ENCODE peak calls at places on chromosomes 1 and 21, in four cellular contexts. R is transverse colon, K is ovary, H is mammary epithelial cell. A is an unnamed sample. For H3K4me1, the result is how much of the 10 kb centered on the place peaks cover.

GRCh38 chr1:178513278-178513983 is 522 bp downstream of the TEX35 start:
- DNase-seq in R (peak), K (peak), H (no peak), A (no peak)

GRCh38 chr1:213231795-213232231 is 180.8 kb downstream of the RPS6KC1 start:
- DNase-seq in R (no peak), H (no peak), K (no peak), A (no peak)

GRCh38 chr1:30588311-30589073 is 134.9 kb downstream of the MATN1 start:
- DNase-seq in R (no peak), K (no peak), H (no peak), A (no peak)

GRCh38 chr1:153678519-153679336 is at the start of gene NPR1:
- DNase-seq in R (peak), H (peak), K (peak), A (peak)

GRCh38 chr1:214321686-214322453 is 40.9 kb downstream of the SMYD2 start:
- DNase-seq in R (no peak), K (no peak), H (no peak), A (no peak)

GRCh38 chr21:33265664-33266049 is 510 bp upstream of the IL10RB start:
- DNase-seq in R (peak), K (no peak), H (peak), A (peak)

GRCh38 chr1:51058863-51059262 is 43.2 kb upstream of the C1orf185 start:
- DNase-seq in H (peak), K (no peak), R (peak), A (no peak)

GRCh38 chr1:211476200-211476849 is 15.6 kb downstream of the RD3 start:
- DNase-seq in H (peak), R (peak), K (peak), A (peak)

GRCh38 chr1:36515315-36516138 is 32.8 kb upstream of the CSF3R start:
- DNase-seq in H (no peak), R (no peak), K (no peak), A (no peak)

GRCh38 chr21:17045214-17045835 is 467.5 kb upstream of the CXADR start:
- DNase-seq in R (no peak), H (peak), K (no peak), A (no peak)

GRCh38 chr21:43609501-43610340 is 49.6 kb downstream of the HSF2BP start:
- DNase-seq in H (peak), K (no peak), R (peak), A (no peak)

GRCh38 chr1:169545472-169545871 is 40.8 kb downstream of the F5 start:
- DNase-seq in R (no peak), H (no peak), K (no peak), A (no peak)

GRCh38 chr1:82399093-82399492 is 598.4 kb downstream of the ADGRL2 start:
- DNase-seq in R (no peak), H (no peak), K (no peak), A (no peak)

GRCh38 chr1:21297975-21298374 is 7.7 kb upstream of the ECE1 start:
- DNase-seq in K (no peak), H (no peak), R (peak), A (peak)

GRCh38 chr1:3457910-3458621 is 3.6 kb downstream of the ARHGEF16 start:
- DNase-seq in K (no peak), H (no peak), R (peak), A (no peak)

GRCh38 chr1:16967095-16967567 is 13.3 kb downstream of the MFAP2 start:
- DNase-seq in K (peak), H (peak), R (no peak), A (peak)

GRCh38 chr1:11952455-11953109 is 18.1 kb downstream of the PLOD1 start:
- DNase-seq in H (no peak), K (no peak), R (no peak), A (no peak)

GRCh38 chr1:33018112-33018511 is 18.6 kb downstream of the AK2 start:
- DNase-seq in R (no peak), H (no peak), K (no peak), A (no peak)

DNA sequence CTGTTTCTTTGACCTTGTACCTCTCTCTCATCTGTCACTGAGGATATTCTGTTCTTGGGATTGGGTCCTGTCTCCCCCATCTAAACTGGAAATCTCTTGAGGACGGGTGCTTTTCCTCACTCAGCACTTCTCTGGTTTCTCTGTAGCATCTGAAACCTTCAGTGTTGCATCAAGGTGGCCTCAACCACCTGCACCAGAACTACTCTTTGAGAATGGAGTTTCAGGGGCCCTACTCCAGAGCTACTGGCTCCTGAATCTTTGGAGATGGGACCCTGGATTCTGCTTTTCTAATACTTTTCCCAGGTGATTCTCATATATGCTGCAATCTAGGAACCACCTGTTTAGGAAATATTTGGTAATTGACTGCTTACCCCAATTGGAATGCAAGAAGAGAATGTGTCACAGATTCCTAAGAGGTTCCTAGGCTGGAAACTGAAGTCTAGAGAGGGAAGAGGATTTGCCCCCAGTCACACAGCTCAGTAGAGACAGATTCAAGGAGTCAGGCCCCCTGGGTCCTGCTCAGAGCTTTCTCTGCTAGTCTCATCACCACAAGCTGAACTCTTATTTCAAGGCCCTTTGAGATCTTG is 48.8 kb downstream of the EIF2D start:
- DNase-seq in R (no peak), H (no peak), K (no peak), A (no peak)
- H3K4me1 ChIP-seq in R (under half), H (under half), K (under half), A (under half)

GRCh38 chr1:20068722-20069121 is 1.3 kb upstream of the PLA2G5 start:
- DNase-seq in H (no peak), K (no peak), R (no peak), A (no peak)
- H3K4me3 ChIP-seq in H (no peak), K (no peak), R (no peak), A (no peak)

GRCh38 chr1:225460021-225460736 is 32.3 kb upstream of the LBR start:
- DNase-seq in K (no peak), H (no peak), R (peak), A (peak)

GRCh38 chr1:225462429-225462713 is 34.5 kb upstream of the LBR start:
- DNase-seq in K (no peak), H (no peak), R (no peak), A (no peak)

GRCh38 chr1:225460737-225461532 is 33.1 kb upstream of the LBR start:
- DNase-seq in H (no peak), R (no peak), K (no peak), A (peak)

GRCh38 chr1:225462714-225463574 is 35.1 kb upstream of the LBR start:
- DNase-seq in R (no peak), H (no peak), K (no peak), A (peak)

DNA sequence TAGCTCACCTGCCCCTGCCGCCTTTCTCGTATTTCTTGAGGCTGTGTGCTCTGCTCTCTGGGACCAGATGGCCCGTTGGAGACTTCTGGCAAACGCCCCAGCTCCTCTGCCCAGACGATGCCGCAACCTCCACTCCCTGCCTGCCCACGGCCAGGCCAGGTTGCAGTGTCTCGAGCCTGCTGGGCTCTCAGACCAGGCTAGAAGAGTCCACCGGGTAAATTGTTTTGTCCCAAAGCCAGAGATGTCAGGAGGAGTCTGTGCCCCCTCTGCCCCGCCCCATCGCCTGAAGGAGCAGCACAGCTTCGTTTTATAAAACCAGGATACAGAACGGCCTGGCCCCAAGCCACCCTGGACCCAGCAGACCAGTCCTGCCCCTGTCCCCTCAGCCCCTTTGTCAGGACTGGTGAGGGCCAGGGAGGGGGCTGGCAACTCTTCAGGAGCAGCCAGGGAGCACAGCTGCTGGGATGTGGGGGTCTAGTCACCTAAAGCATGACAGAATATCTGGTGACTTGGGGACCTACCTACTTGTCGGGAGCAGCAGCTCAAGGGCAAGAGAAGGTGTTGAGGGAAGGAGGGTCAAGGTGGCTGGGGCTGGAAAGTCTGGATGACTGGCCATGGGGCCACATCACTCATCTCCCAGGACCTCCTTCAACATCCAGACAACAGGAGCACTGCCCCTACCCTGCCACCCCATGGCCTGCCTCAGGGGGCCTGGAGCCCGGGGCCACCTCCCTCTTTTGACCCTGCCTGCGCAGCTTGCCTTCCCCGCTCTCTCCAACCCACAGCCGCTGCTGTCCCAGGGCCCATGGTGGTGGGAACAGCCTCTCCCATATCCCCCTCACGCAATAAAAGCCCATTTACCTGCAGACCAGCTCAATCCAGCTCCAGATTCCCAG is 33.9 kb upstream of the LBR start:
- DNase-seq in H (no peak), K (peak), R (no peak), A (peak)
- H3K4me1 ChIP-seq in H (under half), K (under half), R (under half), A (under half)

GRCh38 chr21:31161157-31161556 is 122.9 kb upstream of the KRTAP19-8 start:
- DNase-seq in K (no peak), R (no peak), H (peak), A (no peak)
- H3K4me3 ChIP-seq in K (no peak), R (no peak), H (no peak), A (no peak)

GRCh38 chr1:228543396-228543795 is 56.2 kb downstream of the RNF187 start:
- DNase-seq in K (no peak), R (no peak), H (no peak), A (peak)
- H3K4me1 ChIP-seq in K (under half), R (under half), H (under half), A (under half)

GRCh38 chr1:161182214-161182613 is 4.9 kb upstream of the B4GALT3 start:
- DNase-seq in K (peak), R (no peak), H (peak), A (peak)

GRCh38 chr1:161188381-161188780 is 10.5 kb downstream of the ADAMTS4 start:
- DNase-seq in R (no peak), H (no peak), K (peak), A (peak)

GRCh38 chr1:161187311-161187710 is 10.0 kb upstream of the B4GALT3 start:
- DNase-seq in H (no peak), R (no peak), K (peak), A (peak)

GRCh38 chr1:161185732-161186311 is 8.5 kb upstream of the B4GALT3 start:
- DNase-seq in H (no peak), K (no peak), R (no peak), A (no peak)

GRCh38 chr1:161185282-161185682 is 8.0 kb upstream of the B4GALT3 start:
- DNase-seq in K (peak), H (no peak), R (peak), A (peak)
- H3K4me3 ChIP-seq in K (no peak), H (no peak), R (no peak), A (no peak)

GRCh38 chr1:109827986-109828385 is 64.3 kb upstream of the EPS8L3 start:
- DNase-seq in K (no peak), H (no peak), R (no peak), A (no peak)
- H3K4me1 ChIP-seq in K (under half), H (under half), R (under half), A (under half)

DNA sequence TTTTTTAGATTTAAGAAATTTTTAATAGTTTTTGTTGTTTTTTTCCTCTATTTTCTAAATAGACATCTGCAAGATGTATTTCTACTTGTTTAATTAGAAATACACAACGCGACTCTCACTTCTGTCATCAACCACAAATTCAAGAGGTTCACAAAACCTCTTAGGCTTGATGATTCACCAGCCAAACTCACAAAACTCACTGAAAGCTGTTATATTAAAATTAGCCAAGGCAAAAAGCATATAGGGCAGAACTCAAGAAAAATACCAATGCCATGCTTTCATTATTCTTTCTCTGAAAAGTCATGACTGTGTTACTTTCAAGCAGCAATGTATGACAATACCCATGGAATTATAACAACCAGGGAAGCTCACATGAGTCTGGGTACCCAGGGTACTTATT is 487.0 kb upstream of the RGS18 start:
- DNase-seq in K (no peak), H (no peak), R (no peak), A (no peak)
- H3K4me3 ChIP-seq in K (no peak), H (no peak), R (no peak), A (no peak)

GRCh38 chr21:46081862-46082637 is 15.9 kb upstream of the COL6A2 start:
- DNase-seq in H (no peak), K (peak), R (no peak), A (no peak)

GRCh38 chr21:46078984-46079356 is 18.9 kb upstream of the COL6A2 start:
- DNase-seq in R (no peak), H (no peak), K (peak), A (no peak)

GRCh38 chr21:46079357-46080170 is 18.3 kb upstream of the COL6A2 start:
- DNase-seq in K (no peak), R (no peak), H (no peak), A (peak)

GRCh38 chr21:46081022-46081861 is 16.7 kb upstream of the COL6A2 start:
- DNase-seq in K (peak), H (no peak), R (no peak), A (peak)

GRCh38 chr21:46080171-46081021 is 17.5 kb upstream of the COL6A2 start:
- DNase-seq in K (peak), H (no peak), R (no peak), A (no peak)
- H3K4me1 ChIP-seq in K (under half), H (under half), R (under half), A (under half)

A was measured in tibial artery.